ENCODE peak calls at places on chromosome 12, in nine cellular contexts. N is Calu3; O is GM20000; P is retina; X is activated CD8-positive, alpha-beta memory T cell treated with anti-CD3 and anti-CD28 coated beads for 24 hours; A is RWPE1; L is NCI-H146; J is kidney tubule cell; M is EL. F is an unnamed sample.

GRCh38 chr12:5200276-5201087 is 156.8 kb downstream of the KCNA5 start:
- DNase-seq in N (peak; percentile 28), O (peak; percentile 46), P (peak; percentile 86), X (peak; percentile 60), A (peak; percentile 16), L (peak; percentile 87), J (peak; percentile 35), M (peak; percentile 41), F (no peak)

GRCh38 chr12:67705394-67706370 is 57.1 kb downstream of the DYRK2 start:
- DNase-seq in N (no peak), O (no peak), P (peak; percentile 16), X (no peak), A (no peak), L (no peak), J (peak; percentile 44), M (peak; percentile 95), F (no peak)

GRCh38 chr12:32284561-32284960 is 114.8 kb upstream of the FGD4 start:
- DNase-seq in N (no peak), O (no peak), P (no peak), X (no peak), A (no peak), L (no peak), J (no peak), M (no peak), F (no peak)

GRCh38 chr12:6200266-6201198 is at the start of gene CD9:
- DNase-seq in N (peak; percentile 78), O (peak; percentile 74), P (peak; percentile 67), X (peak; percentile 79), A (peak; percentile 76), L (peak; percentile 70), J (peak; percentile 70), M (peak; percentile 56), F (peak; percentile 83)

GRCh38 chr12:52132754-52133161 is 53.3 kb downstream of the SMIM41 start:
- DNase-seq in N (no peak), O (no peak), P (peak; percentile 0), X (peak; percentile 48), A (no peak), L (no peak), J (no peak), M (no peak), F (no peak)

GRCh38 chr12:123990512-123990911 is 17.5 kb downstream of the ZNF664 start:
- DNase-seq in N (peak; percentile 51), O (no peak), P (no peak), X (no peak), A (no peak), L (no peak), J (peak; percentile 64), M (peak; percentile 38), F (no peak)

GRCh38 chr12:116492703-116493324 is 66.4 kb upstream of the MAP1LC3B2 start:
- DNase-seq in N (no peak), O (no peak), P (no peak), X (no peak), A (peak; percentile 50), L (no peak), J (peak; percentile 93), M (peak; percentile 72), F (peak; percentile 56)

GRCh38 chr12:111453071-111453989 is 47.6 kb downstream of the SH2B3 start:
- DNase-seq in N (no peak), O (no peak), P (no peak), X (no peak), A (no peak), L (no peak), J (no peak), M (no peak), F (no peak)

GRCh38 chr12:131509706-131510105 is 201.2 kb upstream of the SFSWAP start:
- DNase-seq in N (no peak), O (no peak), P (no peak), X (peak; percentile 33), A (no peak), L (no peak), J (no peak), M (no peak), F (no peak)

GRCh38 chr12:109877504-109878246 is 2.7 kb downstream of the GLTP start:
- DNase-seq in N (no peak), O (no peak), P (no peak), X (no peak), A (no peak), L (no peak), J (no peak), M (no peak), F (no peak)

GRCh38 chr12:30613119-30613830 is 82.4 kb downstream of the IPO8 start:
- DNase-seq in N (no peak), O (no peak), P (no peak), X (no peak), A (no peak), L (peak; percentile 28), J (no peak), M (peak; percentile 18), F (no peak)

GRCh38 chr12:50215033-50215432 is 47.9 kb upstream of the CERS5 start:
- DNase-seq in N (no peak), O (no peak), P (no peak), X (no peak), A (no peak), L (no peak), J (no peak), M (peak; percentile 56), F (no peak)

GRCh38 chr12:24649634-24650033 is 299.3 kb downstream of the BCAT1 start:
- DNase-seq in N (no peak), O (no peak), P (no peak), X (no peak), A (no peak), L (no peak), J (no peak), M (no peak), F (no peak)

GRCh38 chr12:4487024-4487423 is 41.4 kb upstream of the FGF6 start:
- DNase-seq in N (no peak), O (no peak), P (no peak), X (no peak), A (no peak), L (no peak), J (no peak), M (no peak), F (no peak)

GRCh38 chr12:19238520-19238919 is 109.0 kb downstream of the PLEKHA5 start:
- DNase-seq in N (no peak), O (no peak), P (no peak), X (no peak), A (no peak), L (no peak), J (no peak), M (no peak), F (no peak)

GRCh38 chr12:15268927-15269552 is 47.8 kb upstream of the RERG start:
- DNase-seq in N (peak; percentile 52), O (peak; percentile 50), P (peak; percentile 42), X (peak; percentile 65), A (peak; percentile 59), L (peak; percentile 85), J (peak; percentile 80), M (peak; percentile 55), F (peak; percentile 18)

GRCh38 chr12:65248656-65249633 is 29.5 kb upstream of the MSRB3 start:
- DNase-seq in N (no peak), O (no peak), P (no peak), X (no peak), A (no peak), L (no peak), J (no peak), M (no peak), F (no peak)

GRCh38 chr12:38102197-38102596 is 214.4 kb upstream of the ALG10B start:
- DNase-seq in N (no peak), O (no peak), P (no peak), X (no peak), A (no peak), L (no peak), J (peak; percentile 83), M (no peak), F (no peak)

GRCh38 chr12:24038211-24038997 is 88.9 kb upstream of the SOX5 start:
- DNase-seq in N (no peak), O (no peak), P (no peak), X (no peak), A (no peak), L (no peak), J (no peak), M (no peak), F (no peak)

GRCh38 chr12:94074970-94075695 is 73.2 kb upstream of the PLXNC1 start:
- DNase-seq in N (no peak), O (peak; percentile 20), P (peak; percentile 43), X (no peak), A (peak; percentile 73), L (peak; percentile 59), J (peak; percentile 50), M (peak; percentile 80), F (peak; percentile 35)

GRCh38 chr12:64171715-64172114 is 50.4 kb downstream of the KICS2 start:
- DNase-seq in N (no peak), O (no peak), P (no peak), X (no peak), A (no peak), L (no peak), J (peak; percentile 97), M (peak; percentile 78), F (peak; percentile 37)

GRCh38 chr12:120750806-120751205 is 25.2 kb downstream of the ACADS start:
- DNase-seq in N (no peak), O (no peak), P (no peak), X (no peak), A (no peak), L (no peak), J (no peak), M (no peak), F (no peak)

GRCh38 chr12:119659289-119659897 is 8.5 kb upstream of the PRKAB1 start:
- DNase-seq in N (peak; percentile 58), O (peak; percentile 61), P (peak; percentile 13), X (no peak), A (peak; percentile 54), L (peak; percentile 47), J (peak; percentile 32), M (peak; percentile 21), F (peak; percentile 32)

GRCh38 chr12:119222222-119222951 is 43.7 kb downstream of the HSPB8 start:
- DNase-seq in N (no peak), O (no peak), P (peak; percentile 56), X (no peak), A (no peak), L (no peak), J (no peak), M (no peak), F (no peak)

GRCh38 chr12:113399490-113399889 is 4.2 kb downstream of the SDS start:
- DNase-seq in N (no peak), O (no peak), P (no peak), X (no peak), A (no peak), L (no peak), J (no peak), M (no peak), F (no peak)